ENCODE peak calls at places on chromosomes 5 and 9, in four cellular contexts. J is iPS-NIHi11; B is cardiac fibroblast; M is stimulated activated CD8-positive, alpha-beta memory T cell treated with anti-CD3 and anti-CD28 coated beads, Interleukin-7, amount 100 ng/mL, for 48 hours. X is an unnamed sample.

GRCh38 chr5:95958308-95959014 is 3.2 kb downstream of the ELL2 start:
- DNase-seq in B (peak; percentile 48), M (no peak), J (no peak), X (peak; percentile 54)

GRCh38 chr5:443239-444151 is 519 bp downstream of the EXOC3 start:
- DNase-seq in M (no peak), B (no peak), J (no peak), X (no peak)

GRCh38 chr5:73096239-73096575 is 24.2 kb upstream of the TMEM171 start:
- DNase-seq in J (no peak), B (no peak), M (no peak), X (peak; percentile 14)

GRCh38 chr5:165497707-165498106 is 1992.3 kb downstream of the MAT2B start:
- DNase-seq in J (peak; percentile 37), B (peak; percentile 9), M (no peak), X (peak; percentile 17)

GRCh38 chr5:171355302-171355724 is 32.3 kb upstream of the NPM1 start:
- DNase-seq in J (no peak), B (no peak), M (peak; percentile 10), X (no peak)

GRCh38 chr5:149466457-149466972 is 84.7 kb downstream of the CSNK1A1 start:
- DNase-seq in J (no peak), B (peak; percentile 78), M (peak; percentile 12), X (peak; percentile 61)

GRCh38 chr5:77379558-77380061 is 112.5 kb downstream of the WDR41 start:
- DNase-seq in M (peak; percentile 64), B (no peak), J (no peak), X (no peak)

GRCh38 chr9:111153973-111154590 is 115.8 kb upstream of the LPAR1 start:
- DNase-seq in J (no peak), M (no peak), B (no peak), X (peak; percentile 73)

GRCh38 chr5:74355041-74355440 is 285.5 kb downstream of the ENC1 start:
- DNase-seq in J (no peak), B (no peak), M (no peak), X (no peak)

GRCh38 chr5:108148715-108149139 is 233.2 kb downstream of the FBXL17 start:
- DNase-seq in M (no peak), J (peak; percentile 16), B (peak; percentile 49), X (peak; percentile 19)

GRCh38 chr9:95494022-95494415 is 22.8 kb downstream of the PTCH1 start:
- DNase-seq in J (no peak), B (no peak), M (no peak), X (no peak)

GRCh38 chr5:72248352-72249032 is 71.5 kb downstream of the MRPS27 start:
- DNase-seq in J (peak; percentile 41), B (peak; percentile 89), M (no peak), X (peak; percentile 88)

GRCh38 chr5:93035194-93035593 is 545.8 kb downstream of the NR2F1-AS1 start:
- DNase-seq in M (no peak), B (no peak), J (no peak), X (peak; percentile 25)

GRCh38 chr9:102867488-102867887 is 127.6 kb upstream of the CYLC2 start:
- DNase-seq in J (no peak), M (no peak), B (peak; percentile 75), X (peak; percentile 89)

GRCh38 chr5:93831449-93831848 is 90.0 kb upstream of the POU5F2 start:
- DNase-seq in M (no peak), B (peak; percentile 94), J (no peak), X (peak; percentile 95)

GRCh38 chr9:127608104-127608966 is 3.7 kb upstream of the STXBP1 start:
- DNase-seq in B (peak; percentile 40), J (peak; percentile 96), M (peak; percentile 67), X (peak; percentile 33)

GRCh38 chr5:82419559-82420332 is 141.6 kb upstream of the RPS23 start:
- DNase-seq in B (no peak), M (no peak), J (no peak), X (no peak)

GRCh38 chr9:123316053-123316718 is 39.8 kb upstream of the CRB2 start:
- DNase-seq in B (no peak), J (no peak), M (no peak), X (no peak)

GRCh38 chr5:131406997-131407638 is 143.3 kb downstream of the CDC42SE2 start:
- DNase-seq in M (no peak), J (no peak), B (no peak), X (no peak)

GRCh38 chr5:172509405-172509781 is 55.1 kb upstream of the SH3PXD2B start:
- DNase-seq in J (no peak), B (no peak), M (no peak), X (no peak)

GRCh38 chr5:168269950-168270349 is 21.5 kb upstream of the WWC1 start:
- DNase-seq in J (no peak), B (no peak), M (no peak), X (no peak)

GRCh38 chr5:170439246-170439943 is 50.2 kb upstream of the KCNMB1 start:
- DNase-seq in M (no peak), B (no peak), J (no peak), X (no peak)

GRCh38 chr9:126461608-126462007 is 135.0 kb downstream of the MVB12B start:
- DNase-seq in B (no peak), J (no peak), M (no peak), X (no peak)

X was measured in fibroblast of lung.